ENCODE peak calls at places on chromosomes 7 and 10, in four cellular contexts. G is mesenchymal stem cell, V is foreskin fibroblast, Q is GM04504. O is an unnamed sample.

GRCh38 chr10:72038458-72039001 is 49.8 kb downstream of the SPOCK2 start:
- DNase-seq in G (peak), V (peak), Q (peak), O (no peak)

GRCh38 chr7:139701908-139702307 is 75.9 kb downstream of the HIPK2 start:
- DNase-seq in G (no peak), V (no peak), Q (no peak), O (no peak)

GRCh38 chr10:74988787-74989574 is 122.5 kb upstream of the SAMD8 start:
- DNase-seq in G (no peak), V (no peak), Q (no peak), O (no peak)

GRCh38 chr10:111820471-111820870 is 363.1 kb downstream of the GPAM start:
- DNase-seq in G (no peak), V (no peak), Q (no peak), O (no peak)

GRCh38 chr7:55326079-55326847 is 38.9 kb upstream of the LANCL2 start:
- DNase-seq in G (no peak), V (no peak), Q (no peak), O (no peak)

GRCh38 chr7:43553999-43554398 is 28.9 kb upstream of the STK17A start:
- DNase-seq in G (no peak), V (no peak), Q (no peak), O (no peak)

GRCh38 chr7:32611201-32611691 is 116.0 kb downstream of the AVL9 start:
- DNase-seq in G (no peak), V (no peak), Q (no peak), O (no peak)

GRCh38 chr7:80942261-80943041 is 23.6 kb upstream of the SEMA3C start:
- DNase-seq in G (peak), V (peak), Q (peak), O (no peak)

GRCh38 chr10:75335983-75336382 is 65.6 kb downstream of the ZNF503 start:
- DNase-seq in G (no peak), V (no peak), Q (no peak), O (no peak)

GRCh38 chr10:132705173-132705572 is 80.8 kb downstream of the NKX6-2 start:
- DNase-seq in G (no peak), V (no peak), Q (no peak), O (no peak)

GRCh38 chr7:22380333-22380732 is 23.4 kb upstream of the RAPGEF5 start:
- DNase-seq in G (no peak), V (no peak), Q (no peak), O (no peak)

GRCh38 chr7:116187400-116187799 is 22.9 kb upstream of the TES start:
- DNase-seq in G (no peak), V (no peak), Q (no peak), O (no peak)

GRCh38 chr10:31322647-31323046 is 3.6 kb downstream of the ZEB1 start:
- DNase-seq in G (no peak), V (no peak), Q (no peak), O (no peak)

GRCh38 chr7:43431020-43431595 is 151.8 kb upstream of the STK17A start:
- DNase-seq in G (peak), V (no peak), Q (no peak), O (no peak)

GRCh38 chr7:115782716-115783460 is 247.7 kb downstream of the TFEC start:
- DNase-seq in G (no peak), V (peak), Q (no peak), O (no peak)

GRCh38 chr10:113529575-113529974 is 23.3 kb upstream of the HABP2 start:
- DNase-seq in G (no peak), V (no peak), Q (no peak), O (no peak)

GRCh38 chr10:44950326-44951225 is 9.0 kb upstream of the RASSF4 start:
- DNase-seq in G (no peak), V (no peak), Q (no peak), O (no peak)

GRCh38 chr10:27664464-27664863 is 81.2 kb downstream of the MKX start:
- DNase-seq in G (no peak), V (no peak), Q (no peak), O (no peak)

GRCh38 chr10:11177926-11178453 is 160.3 kb downstream of the CELF2 start:
- DNase-seq in G (no peak), V (no peak), Q (no peak), O (no peak)

GRCh38 chr7:95796617-95797016 is 24.3 kb downstream of the DYNC1I1 start:
- DNase-seq in G (no peak), V (no peak), Q (no peak), O (no peak)

GRCh38 chr10:44393834-44394547 is 9.1 kb upstream of the CXCL12 start:
- DNase-seq in G (peak), V (no peak), Q (no peak), O (no peak)

GRCh38 chr7:33841031-33841430 is 64.3 kb upstream of the BMPER start:
- DNase-seq in G (no peak), V (no peak), Q (no peak), O (no peak)

GRCh38 chr10:97740613-97741012 is 3.7 kb downstream of the ZFYVE27 start:
- DNase-seq in G (no peak), V (no peak), Q (no peak), O (no peak)